ENCODE peak calls at places on chromosomes 2 and 18, in six cellular contexts. P is CD8-positive, alpha-beta T cell; O is MCF 10A; A is transverse colon; R is upper lobe of left lung; X is heart right ventricle. J is an unnamed sample.

GRCh38 chr2:12005886-12006681 is 259.7 kb downstream of the LPIN1 start:
- DNase-seq in P (peak), O (peak), A (peak), R (peak), X (peak), J (no peak)

GRCh38 chr2:230904856-230905447 is 20.1 kb downstream of the GPR55 start:
- DNase-seq in P (no peak), O (no peak), A (peak), R (peak), X (no peak), J (peak)

GRCh38 chr2:2755990-2756389 is 424.9 kb upstream of the MYT1L start:
- DNase-seq in P (no peak), O (no peak), A (no peak), R (no peak), X (no peak), J (no peak)

GRCh38 chr2:196390243-196391148 is 219.1 kb upstream of the STK17B start:
- DNase-seq in P (no peak), O (no peak), A (no peak), R (no peak), X (no peak), J (no peak)

GRCh38 chr2:219571311-219572236 is at the start of gene OBSL1:
- DNase-seq in P (no peak), O (peak), A (peak), R (peak), X (peak), J (no peak)

GRCh38 chr2:215828528-215829184 is 184.7 kb downstream of the MREG start:
- DNase-seq in P (peak), O (peak), A (peak), R (peak), X (no peak), J (no peak)

GRCh38 chr2:239806276-239806675 is 218.9 kb downstream of the NDUFA10 start:
- DNase-seq in P (no peak), O (no peak), A (no peak), R (no peak), X (no peak), J (no peak)

GRCh38 chr2:36355157-36355889 is at the start of gene CRIM1:
- DNase-seq in P (peak), O (peak), A (peak), R (peak), X (peak), J (peak)

GRCh38 chr18:31680836-31681568 is 3.4 kb downstream of the B4GALT6 start:
- DNase-seq in P (no peak), O (peak), A (no peak), R (no peak), X (no peak), J (no peak)
- TF ChIP-seq CTCF in P (no peak), O (no peak), A (no peak), R (no peak), X (peak), J (no peak)

GRCh38 chr2:74671479-74671878 is 17.4 kb downstream of the SEMA4F start:
- DNase-seq in P (no peak), O (peak), A (no peak), R (no peak), X (no peak), J (no peak)

GRCh38 chr2:74673821-74674528 is 19.9 kb downstream of the SEMA4F start:
- DNase-seq in P (no peak), O (no peak), A (no peak), R (no peak), X (no peak), J (no peak)

GRCh38 chr2:74679615-74680014 is 25.6 kb downstream of the SEMA4F start:
- DNase-seq in P (no peak), O (no peak), A (no peak), R (no peak), X (no peak), J (no peak)

GRCh38 chr2:74670263-74670662 is 16.2 kb downstream of the SEMA4F start:
- DNase-seq in P (no peak), O (no peak), A (no peak), R (no peak), X (no peak), J (no peak)

DNA sequence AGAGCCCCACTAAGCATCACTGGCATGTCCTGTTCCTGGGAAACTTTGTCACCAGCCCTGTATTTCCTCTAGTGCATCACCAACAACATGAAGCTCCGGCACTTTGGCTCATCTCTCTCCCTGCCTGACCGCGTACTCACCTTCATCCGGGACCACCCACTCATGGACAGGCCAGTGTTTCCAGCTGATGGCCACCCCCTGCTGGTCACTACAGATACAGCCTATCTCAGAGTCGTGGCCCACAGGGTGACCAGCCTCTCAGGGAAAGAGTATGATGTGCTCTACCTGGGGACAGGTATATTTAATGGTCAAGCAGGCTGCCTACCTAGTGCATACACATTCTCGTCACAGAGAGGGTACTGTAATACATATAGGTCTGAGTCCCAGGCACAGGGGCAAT is 21.0 kb downstream of the SEMA4F start:
- DNase-seq in P (no peak), O (no peak), A (no peak), R (no peak), X (no peak), J (no peak)
- TF ChIP-seq CTCF in P (no peak), O (peak), A (no peak), R (no peak), X (no peak), J (no peak)

GRCh38 chr2:170393861-170394498 is 216.0 kb downstream of the MYO3B start:
- DNase-seq in P (no peak), O (no peak), A (no peak), R (no peak), X (no peak), J (no peak)

GRCh38 chr2:170396799-170397459 is 219.0 kb downstream of the MYO3B start:
- DNase-seq in P (no peak), O (no peak), A (no peak), R (no peak), X (no peak), J (no peak)

GRCh38 chr2:170391018-170391417 is 213.1 kb downstream of the MYO3B start:
- DNase-seq in P (no peak), O (no peak), A (no peak), R (no peak), X (no peak), J (no peak)

GRCh38 chr2:170394988-170395387 is 217.0 kb downstream of the MYO3B start:
- DNase-seq in P (no peak), O (no peak), A (no peak), R (no peak), X (no peak), J (no peak)
- TF ChIP-seq CTCF in P (no peak), O (no peak), A (no peak), R (no peak), X (no peak), J (no peak)

DNA sequence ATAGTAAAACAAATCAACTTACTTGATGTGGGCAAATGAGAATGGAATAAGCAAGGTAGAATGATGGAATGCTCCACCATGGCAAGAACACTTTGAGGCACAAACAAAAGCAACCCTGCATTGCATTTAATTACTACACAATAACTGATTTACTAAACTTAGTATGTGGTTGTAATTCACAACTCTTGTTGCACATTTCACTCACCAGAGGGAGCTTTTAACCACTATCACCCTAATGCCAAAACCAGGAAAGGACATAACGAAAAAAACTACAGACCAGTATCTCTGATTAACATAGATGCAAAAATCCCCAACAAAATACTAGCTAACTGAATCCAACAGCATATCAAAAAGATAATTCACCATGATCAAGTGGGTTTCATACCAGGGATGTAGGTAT is 659.8 kb downstream of the CPS1 start:
- DNase-seq in P (no peak), O (peak), A (no peak), R (no peak), X (no peak), J (no peak)
- TF ChIP-seq CTCF in P (no peak), O (no peak), A (no peak), R (no peak), X (no peak), J (no peak)

DNA sequence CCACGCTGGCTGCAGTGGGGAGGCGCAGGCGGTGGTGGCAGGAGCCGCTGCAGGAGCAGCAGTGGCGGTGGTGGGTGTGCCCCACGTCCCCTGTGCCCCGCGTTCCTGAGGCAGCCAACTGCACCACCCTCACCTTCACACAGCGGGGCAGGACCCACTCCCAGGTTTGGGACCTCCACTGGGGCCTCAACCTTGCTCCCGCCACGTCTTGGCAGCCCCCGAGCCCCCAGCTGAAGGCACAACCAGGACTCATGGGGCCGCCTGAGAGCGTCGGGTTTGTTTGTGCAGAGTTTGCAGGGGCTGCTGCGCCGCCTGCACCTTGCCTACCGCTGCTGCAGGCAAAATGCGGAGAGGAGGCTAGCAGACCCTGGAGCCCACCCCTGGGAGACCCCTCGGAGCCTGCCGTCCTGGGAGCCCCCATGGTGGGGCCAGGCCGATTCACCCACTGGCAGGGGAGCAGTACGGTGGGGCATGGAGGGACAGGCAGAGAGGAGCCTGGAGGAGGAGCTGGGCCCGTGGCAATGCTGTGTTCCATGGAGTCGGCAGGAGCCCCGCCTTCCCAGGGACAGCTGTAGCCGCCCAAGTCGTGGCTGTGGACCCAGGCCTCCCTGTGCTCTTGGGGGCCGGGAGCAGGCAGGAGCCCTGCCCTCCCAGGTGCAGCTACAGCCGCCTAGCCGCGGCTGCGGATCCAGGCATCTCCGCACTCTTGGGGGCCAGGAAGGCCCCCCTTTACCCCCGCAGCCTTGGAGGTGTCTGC is 14.7 kb upstream of the EML6 start:
- DNase-seq in P (peak), O (no peak), A (peak), R (peak), X (peak), J (peak)
- TF ChIP-seq CTCF in P (no peak), O (no peak), A (no peak), R (no peak), X (peak), J (no peak)

DNA sequence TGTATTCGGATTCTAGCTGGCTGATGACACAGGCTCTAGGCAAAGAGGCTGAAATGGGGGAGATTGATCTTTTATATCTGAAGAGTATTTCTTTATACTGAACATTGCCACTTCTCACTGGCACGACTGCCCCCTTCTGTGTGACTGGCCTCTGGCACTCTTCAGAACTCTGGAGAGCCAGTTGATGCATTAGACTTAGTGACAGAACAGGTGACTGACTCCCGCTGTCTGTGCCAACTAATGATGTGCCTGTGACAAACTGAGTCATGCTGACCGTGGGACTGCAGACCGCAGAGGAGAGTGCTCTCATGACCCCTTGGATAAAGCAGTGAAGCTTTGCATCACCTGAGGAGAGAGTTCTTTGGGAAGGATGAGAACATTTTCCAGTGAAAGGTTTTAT is 14.4 kb downstream of the MGAT5 start:
- DNase-seq in P (no peak), O (peak), A (no peak), R (no peak), X (no peak), J (no peak)
- TF ChIP-seq CTCF in P (no peak), O (no peak), A (no peak), R (no peak), X (peak), J (no peak)

GRCh38 chr18:33440011-33440383 is 524 bp downstream of the CCDC178 start:
- DNase-seq in P (no peak), O (no peak), A (peak), R (no peak), X (peak), J (no peak)
- TF ChIP-seq CTCF in P (no peak), O (no peak), A (peak), R (peak), X (peak), J (no peak)

J was measured in activated B cell treated with CpG ODN at 0.5 μM for 24 hours.